ENCODE peak calls at places on chromosomes 2 and 18, in nine cellular contexts. T, G, W, E, K, I, C, A and V are unnamed samples. For H3K4me1, the result is how much of the 10 kb centered on the place peaks cover.

GRCh38 chr2:185891403-185891802 is 152.8 kb downstream of the FSIP2 start:
- DNase-seq in C (no peak), K (no peak), G (no peak), E (no peak), I (no peak), A (no peak), W (no peak), T (no peak), V (no peak)

GRCh38 chr2:137192366-137193315 is 427.3 kb downstream of the THSD7B start:
- DNase-seq in A (no peak), C (no peak), W (no peak), G (no peak), K (no peak), E (no peak), I (peak), T (peak), V (no peak)

GRCh38 chr2:58266211-58266610 is 25.1 kb upstream of the FANCL start:
- DNase-seq in W (no peak), G (no peak), A (no peak), C (no peak), I (peak), T (no peak), K (no peak), E (no peak), V (no peak)

GRCh38 chr2:46134531-46135229 is 162.5 kb upstream of the EPAS1 start:
- DNase-seq in E (no peak), T (no peak), G (peak), W (peak), C (no peak), K (peak), A (peak), I (peak), V (no peak)

GRCh38 chr2:16151281-16151570 is 210.9 kb downstream of the MYCN start:
- DNase-seq in I (no peak), G (no peak), T (no peak), C (no peak), A (no peak), W (no peak), E (no peak), K (no peak), V (no peak)

GRCh38 chr2:184402381-184402780 is 195.9 kb upstream of the ZNF804A start:
- DNase-seq in A (no peak), C (no peak), G (no peak), T (no peak), E (no peak), I (no peak), K (no peak), W (no peak), V (no peak)

GRCh38 chr2:101367508-101367907 is 19.8 kb downstream of the CREG2 start:
- DNase-seq in A (no peak), G (no peak), T (no peak), C (no peak), E (no peak), I (no peak), K (no peak), W (no peak), V (no peak)

GRCh38 chr2:67267238-67267637 is 129.9 kb upstream of the ETAA1 start:
- DNase-seq in K (no peak), C (no peak), G (no peak), E (no peak), W (no peak), I (no peak), A (no peak), T (no peak), V (no peak)

GRCh38 chr2:169358016-169358415 is 4.3 kb downstream of the LRP2 start:
- DNase-seq in T (no peak), W (no peak), C (no peak), G (no peak), I (no peak), A (no peak), K (no peak), E (no peak), V (no peak)

GRCh38 chr2:11144724-11145079 is 10.6 kb upstream of the SLC66A3 start:
- DNase-seq in I (no peak), A (no peak), K (no peak), T (no peak), G (no peak), C (no peak), E (no peak), W (no peak), V (no peak)

GRCh38 chr2:237475704-237476107 is 11.3 kb upstream of the MLPH start:
- DNase-seq in G (no peak), I (peak), T (peak), C (no peak), K (no peak), A (peak), W (no peak), E (no peak), V (no peak)

GRCh38 chr2:64913357-64913869 is 75.8 kb upstream of the SLC1A4 start:
- DNase-seq in A (peak), C (peak), T (peak), W (no peak), I (no peak), G (no peak), K (no peak), E (no peak), V (no peak)

GRCh38 chr2:151120016-151120415 is 141.6 kb downstream of the RBM43 start:
- DNase-seq in A (no peak), K (no peak), G (no peak), E (no peak), I (no peak), W (no peak), T (no peak), C (no peak), V (no peak)

GRCh38 chr2:199988176-199988575 is 32.8 kb downstream of the MAIP1 start:
- DNase-seq in T (no peak), W (no peak), K (no peak), A (no peak), I (peak), G (no peak), C (no peak), E (no peak), V (peak)

GRCh38 chr2:218400167-218400929 is 680 bp downstream of the CTDSP1 start:
- DNase-seq in I (peak), G (peak), K (peak), E (peak), T (no peak), W (peak), C (peak), A (peak), V (peak)

GRCh38 chr18:34595673-34596072 is 114.4 kb upstream of the DTNA start:
- DNase-seq in I (peak), G (no peak), A (no peak), K (peak), C (peak), T (peak), E (no peak), W (no peak), V (no peak)

GRCh38 chr2:44777542-44777941 is 164.0 kb upstream of the SIX3 start:
- DNase-seq in A (no peak), E (no peak), K (no peak), I (no peak), T (no peak), W (no peak), G (no peak), C (peak), V (no peak)

GRCh38 chr2:102619414-102620319 is at the start of gene SLC9A2:
- DNase-seq in K (peak), A (no peak), G (no peak), T (peak), W (peak), I (peak), C (peak), E (no peak), V (no peak)

GRCh38 chr2:207334631-207335371 is 169.1 kb upstream of the KLF7 start:
- DNase-seq in W (peak), I (peak), E (peak), T (peak), K (peak), A (peak), G (peak), C (peak), V (peak)

GRCh38 chr2:119218478-119219064 is 5.1 kb upstream of the STEAP3 start:
- DNase-seq in G (no peak), A (peak), T (peak), W (peak), C (peak), I (peak), K (peak), E (no peak), V (peak)

GRCh38 chr18:6747646-6748045 is 18.1 kb downstream of the ARHGAP28 start:
- DNase-seq in I (peak), G (no peak), K (no peak), C (no peak), W (no peak), E (no peak), T (peak), A (peak), V (no peak)

GRCh38 chr18:22848618-22849017 is 84.5 kb upstream of the RBBP8 start:
- DNase-seq in E (no peak), I (peak), K (no peak), T (peak), G (no peak), C (no peak), A (peak), W (no peak), V (no peak)

GRCh38 chr2:20523053-20523452 is 76.2 kb downstream of the RHOB start:
- DNase-seq in W (no peak), E (no peak), K (peak), T (no peak), I (no peak), A (no peak), G (no peak), C (no peak), V (no peak)

GRCh38 chr2:234422242-234422641 is 74.6 kb downstream of the ARL4C start:
- DNase-seq in W (no peak), G (no peak), I (peak), A (no peak), T (peak), K (peak), C (no peak), E (no peak), V (no peak)

GRCh38 chr18:45212186-45213039 is 402.9 kb upstream of the SLC14A2 start:
- DNase-seq in I (peak), W (peak), K (peak), G (peak), A (peak), C (peak), T (peak), E (peak), V (peak)

GRCh38 chr18:66707473-66707872 is 103.6 kb upstream of the CDH19 start:
- DNase-seq in A (no peak), K (no peak), G (no peak), T (no peak), E (no peak), C (no peak), I (no peak), W (no peak), V (no peak)
- H3K4me1 ChIP-seq in A (under half), K (under half), G (under half), T (under half), E (under half), C (under half), I (under half), W (under half), V (under half)

GRCh38 chr18:74477771-74478170 is 18.4 kb upstream of the CNDP2 start:
- DNase-seq in T (no peak), G (no peak), I (peak), C (no peak), E (no peak), A (no peak), K (no peak), W (no peak), V (no peak)

GRCh38 chr18:74478876-74479275 is 17.3 kb upstream of the CNDP2 start:
- DNase-seq in T (no peak), K (no peak), G (no peak), W (no peak), A (no peak), E (no peak), C (no peak), I (no peak), V (no peak)

GRCh38 chr18:74480149-74480651 is 16.0 kb upstream of the CNDP2 start:
- DNase-seq in I (no peak), E (no peak), A (peak), W (no peak), G (no peak), C (no peak), T (peak), K (no peak), V (no peak)

GRCh38 chr18:74479486-74480148 is 16.5 kb upstream of the CNDP2 start:
- DNase-seq in W (no peak), C (no peak), E (no peak), T (no peak), I (no peak), A (no peak), G (no peak), K (no peak), V (no peak)

DNA sequence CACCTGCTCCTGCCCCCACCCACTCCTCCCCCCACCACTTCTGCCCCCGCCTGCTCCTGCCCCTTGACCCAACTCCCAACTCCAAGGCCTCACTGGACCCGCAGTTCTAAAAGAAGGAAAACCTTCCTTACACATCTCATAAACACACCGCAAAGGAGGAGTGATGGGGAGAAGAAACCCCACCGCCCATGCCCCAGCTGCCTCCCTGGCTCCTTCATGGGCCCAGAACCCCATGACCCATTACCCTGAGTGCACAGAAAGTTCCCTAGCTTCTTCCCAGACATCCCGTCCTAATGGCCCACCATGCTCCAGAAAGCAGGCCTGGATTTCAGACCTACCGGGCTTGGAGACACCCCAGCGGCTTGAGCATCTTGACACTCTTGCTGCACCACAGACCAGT is 17.8 kb upstream of the CNDP2 start:
- DNase-seq in T (no peak), A (no peak), I (no peak), G (no peak), W (no peak), K (no peak), C (no peak), E (no peak), V (no peak)
- H3K4me3 ChIP-seq in T (no peak), A (no peak), I (no peak), G (no peak), W (no peak), K (no peak), C (no peak), E (no peak), V (no peak)

GRCh38 chr2:85751300-85751575 is 2.6 kb upstream of the ATOH8 start:
- DNase-seq in I (no peak), A (no peak), G (no peak), W (peak), K (no peak), E (peak), T (no peak), C (no peak), V (no peak)
- H3K4me1 ChIP-seq in I (under half), A (under half), G (half or more), W (under half), K (under half), E (under half), T (under half), C (under half), V (under half)

GRCh38 chr2:50344509-50345106 is 687.3 kb downstream of the NRXN1 start:
- DNase-seq in A (no peak), W (no peak), K (no peak), G (no peak), C (peak), T (no peak), E (no peak), I (no peak), V (no peak)

GRCh38 chr2:50346104-50346503 is 685.8 kb downstream of the NRXN1 start:
- DNase-seq in E (no peak), G (peak), I (no peak), T (no peak), A (no peak), C (peak), K (no peak), W (no peak), V (no peak)

GRCh38 chr2:50346586-50347351 is 685.2 kb downstream of the NRXN1 start:
- DNase-seq in G (no peak), E (no peak), T (no peak), K (no peak), A (no peak), W (no peak), I (no peak), C (peak), V (no peak)

GRCh38 chr2:50345691-50346090 is 686.2 kb downstream of the NRXN1 start:
- DNase-seq in W (no peak), T (no peak), C (no peak), A (no peak), K (no peak), G (no peak), E (no peak), I (no peak), V (no peak)

GRCh38 chr2:50347355-50348044 is 684.4 kb downstream of the NRXN1 start:
- DNase-seq in W (no peak), T (no peak), K (no peak), G (no peak), I (peak), C (peak), E (no peak), A (no peak), V (no peak)
- H3K4me3 ChIP-seq in W (no peak), T (no peak), K (no peak), G (no peak), I (no peak), C (peak), E (peak), A (no peak), V (no peak)

DNA sequence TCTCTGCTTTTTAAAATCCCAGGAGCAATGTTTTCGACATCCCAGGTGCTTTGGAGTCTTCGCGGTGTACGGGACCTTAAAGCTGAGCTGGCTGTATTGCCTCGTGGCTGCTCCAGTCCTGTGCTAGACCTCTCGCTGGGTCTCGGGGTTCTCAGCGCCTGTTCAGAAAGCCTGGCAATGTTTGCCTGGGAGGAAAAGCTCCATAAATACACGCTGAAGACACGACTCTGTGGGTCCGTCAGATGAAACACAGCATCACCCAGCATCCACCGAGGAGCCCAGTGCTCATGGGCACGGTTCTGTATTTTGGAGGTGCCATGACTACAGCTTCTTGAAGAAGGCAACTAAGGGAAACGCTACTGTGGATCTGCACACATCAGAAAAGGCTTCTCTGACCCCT is 21.6 kb downstream of the MBP start:
- DNase-seq in W (peak), T (no peak), C (no peak), G (peak), A (no peak), E (no peak), K (no peak), I (no peak), V (no peak)
- H3K4me1 ChIP-seq in W (half or more), T (under half), C (under half), G (under half), A (under half), E (under half), K (half or more), I (under half), V (under half)

DNA sequence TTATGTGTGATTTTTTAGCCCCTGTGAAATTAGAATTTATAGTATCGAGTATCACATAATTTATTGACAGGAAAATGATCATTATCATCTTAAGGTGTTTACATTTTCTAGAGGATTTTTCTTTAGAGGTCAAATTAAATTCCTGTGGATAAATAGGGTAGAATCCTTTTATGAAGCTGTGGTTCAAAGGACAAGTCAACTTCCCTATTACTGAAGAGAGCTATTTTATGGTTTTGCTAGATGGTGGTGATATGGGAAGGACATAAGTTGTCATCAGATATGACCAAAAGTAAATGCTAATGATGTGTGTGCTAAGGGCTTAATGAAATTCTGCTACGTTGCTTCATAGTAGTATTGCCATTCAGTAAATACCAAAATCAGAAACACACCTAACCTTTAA is 80.1 kb downstream of the EML4 start:
- DNase-seq in K (no peak), A (no peak), T (no peak), I (no peak), G (no peak), E (no peak), C (no peak), W (no peak), V (no peak)
- H3K4me3 ChIP-seq in K (no peak), A (no peak), T (no peak), I (no peak), G (no peak), E (no peak), C (no peak), W (no peak), V (no peak)

DNA sequence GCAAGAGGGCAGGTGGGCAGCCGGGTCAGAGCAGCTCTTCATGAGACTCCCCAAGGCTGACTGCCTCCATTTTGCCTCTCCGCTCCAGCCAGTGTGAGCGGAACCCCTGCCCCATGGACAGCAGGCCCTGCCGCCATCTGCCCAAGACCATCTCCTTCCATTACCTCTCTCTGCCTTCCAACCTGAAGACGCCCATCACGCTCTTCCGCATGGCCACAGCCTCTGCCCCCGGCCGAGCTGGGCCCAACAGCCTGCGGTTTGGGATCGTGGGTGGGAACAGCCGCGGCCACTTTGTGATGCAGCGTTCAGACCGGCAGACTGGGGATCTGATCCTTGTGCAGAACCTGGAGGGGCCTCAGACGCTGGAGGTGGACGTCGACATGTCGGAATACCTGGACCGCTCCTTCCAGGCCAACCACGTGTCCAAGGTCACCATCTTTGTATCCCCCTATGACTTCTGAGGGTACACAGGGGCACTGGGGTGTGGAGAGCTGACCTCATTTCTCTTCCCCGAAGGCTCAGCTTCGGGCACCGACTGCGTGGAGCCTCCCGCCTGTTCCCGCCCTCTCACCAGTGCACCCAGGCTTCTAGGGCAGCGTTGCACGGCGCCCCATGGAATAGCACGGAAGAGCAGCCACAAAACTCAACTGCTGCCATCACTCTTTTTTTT is 49.0 kb downstream of the FBLN7 start:
- DNase-seq in E (no peak), C (no peak), I (no peak), W (no peak), G (no peak), K (no peak), A (no peak), T (no peak), V (no peak)
- H3K4me1 ChIP-seq in E (under half), C (under half), I (under half), W (under half), G (under half), K (under half), A (under half), T (under half), V (under half)

DNA sequence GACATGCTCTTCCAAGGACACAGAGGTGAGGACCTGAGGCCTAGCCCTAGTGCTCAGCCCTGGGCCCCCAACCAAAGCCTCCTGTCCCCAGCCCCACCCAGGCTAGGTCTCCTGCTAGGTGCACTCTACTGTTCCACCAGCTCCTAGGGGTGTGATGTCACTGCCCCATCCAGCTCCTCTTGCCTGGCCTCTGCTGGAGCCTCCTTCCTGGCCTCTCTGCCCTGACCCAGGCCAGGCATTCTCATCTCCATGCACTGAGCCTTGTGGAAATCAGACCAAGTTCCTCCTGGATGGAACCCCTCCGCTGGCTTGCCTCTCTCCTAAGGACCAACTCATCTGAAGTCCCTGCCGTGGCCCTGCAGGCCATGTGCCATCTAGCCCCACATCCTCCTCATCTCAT is 156.8 kb downstream of the INHBB start:
- DNase-seq in T (no peak), A (no peak), E (no peak), K (no peak), C (no peak), G (peak), I (no peak), W (no peak), V (no peak)
- H3K4me3 ChIP-seq in T (no peak), A (no peak), E (no peak), K (no peak), C (no peak), G (no peak), I (no peak), W (no peak), V (no peak)